ENCODE peak calls at places on chromosome 12, in nine cellular contexts. One of them, this sample, is unnamed.

GRCh38 chr12:93751864-93752610 is 74.9 kb downstream of the CRADD start:
- DNase-seq in GM12891: no peak
- DNase-seq in endothelial cell of umbilical vein: no peak
- DNase-seq in stomach: no peak
- DNase-seq in K562: no peak
- DNase-seq in prostate gland: no peak
- DNase-seq in HCT116: no peak
- DNase-seq in vagina: no peak
- DNase-seq in transverse colon: no peak
- DNase-seq in this sample: no peak

GRCh38 chr12:41743835-41744234 is 400.8 kb downstream of the GXYLT1 start:
- DNase-seq in GM12891: no peak
- DNase-seq in endothelial cell of umbilical vein: no peak
- DNase-seq in stomach: no peak
- DNase-seq in K562: no peak
- DNase-seq in prostate gland: no peak
- DNase-seq in HCT116: no peak
- DNase-seq in vagina: no peak
- DNase-seq in transverse colon: no peak
- DNase-seq in this sample: no peak

GRCh38 chr12:97148941-97149559 is 242.0 kb downstream of the NEDD1 start:
- DNase-seq in GM12891: peak
- DNase-seq in endothelial cell of umbilical vein: peak
- DNase-seq in stomach: peak
- DNase-seq in K562: peak
- DNase-seq in prostate gland: peak
- DNase-seq in HCT116: peak
- DNase-seq in vagina: no peak
- DNase-seq in transverse colon: peak
- DNase-seq in this sample: peak

GRCh38 chr12:46579474-46579873 is 206.9 kb upstream of the SLC38A2 start:
- DNase-seq in GM12891: no peak
- DNase-seq in endothelial cell of umbilical vein: no peak
- DNase-seq in stomach: no peak
- DNase-seq in K562: no peak
- DNase-seq in prostate gland: no peak
- DNase-seq in HCT116: no peak
- DNase-seq in vagina: no peak
- DNase-seq in transverse colon: no peak
- DNase-seq in this sample: no peak

GRCh38 chr12:64450711-64451486 is 1.0 kb upstream of the TBK1 start:
- DNase-seq in GM12891: no peak
- DNase-seq in endothelial cell of umbilical vein: peak
- DNase-seq in stomach: no peak
- DNase-seq in K562: no peak
- DNase-seq in prostate gland: no peak
- DNase-seq in HCT116: no peak
- DNase-seq in vagina: no peak
- DNase-seq in transverse colon: no peak
- DNase-seq in this sample: no peak

GRCh38 chr12:30110970-30111586 is 327.3 kb upstream of the TMTC1 start:
- DNase-seq in GM12891: no peak
- DNase-seq in endothelial cell of umbilical vein: peak
- DNase-seq in stomach: no peak
- DNase-seq in K562: no peak
- DNase-seq in prostate gland: no peak
- DNase-seq in HCT116: no peak
- DNase-seq in vagina: no peak
- DNase-seq in transverse colon: no peak
- DNase-seq in this sample: no peak

GRCh38 chr12:129615001-129615400 is 288.8 kb downstream of the TMEM132D start:
- DNase-seq in GM12891: no peak
- DNase-seq in endothelial cell of umbilical vein: no peak
- DNase-seq in stomach: no peak
- DNase-seq in K562: no peak
- DNase-seq in prostate gland: no peak
- DNase-seq in HCT116: no peak
- DNase-seq in vagina: no peak
- DNase-seq in transverse colon: no peak
- DNase-seq in this sample: no peak

GRCh38 chr12:2980630-2981029 is 21.4 kb downstream of the TEAD4 start:
- DNase-seq in GM12891: no peak
- DNase-seq in endothelial cell of umbilical vein: no peak
- DNase-seq in stomach: no peak
- DNase-seq in K562: no peak
- DNase-seq in prostate gland: no peak
- DNase-seq in HCT116: no peak
- DNase-seq in vagina: no peak
- DNase-seq in transverse colon: no peak
- DNase-seq in this sample: no peak

GRCh38 chr12:93537769-93538168 is 34.7 kb upstream of the SOCS2 start:
- DNase-seq in GM12891: no peak
- DNase-seq in endothelial cell of umbilical vein: no peak
- DNase-seq in stomach: no peak
- DNase-seq in K562: peak
- DNase-seq in prostate gland: no peak
- DNase-seq in HCT116: no peak
- DNase-seq in vagina: no peak
- DNase-seq in transverse colon: no peak
- DNase-seq in this sample: no peak

GRCh38 chr12:109047081-109047805 is 5.1 kb upstream of the USP30 start:
- DNase-seq in GM12891: no peak
- DNase-seq in endothelial cell of umbilical vein: no peak
- DNase-seq in stomach: no peak
- DNase-seq in K562: no peak
- DNase-seq in prostate gland: no peak
- DNase-seq in HCT116: no peak
- DNase-seq in vagina: no peak
- DNase-seq in transverse colon: no peak
- DNase-seq in this sample: no peak

GRCh38 chr12:131055596-131056233 is 102.0 kb downstream of the ADGRD1 start:
- DNase-seq in GM12891: no peak
- DNase-seq in endothelial cell of umbilical vein: no peak
- DNase-seq in stomach: no peak
- DNase-seq in K562: no peak
- DNase-seq in prostate gland: no peak
- DNase-seq in HCT116: no peak
- DNase-seq in vagina: no peak
- DNase-seq in transverse colon: no peak
- DNase-seq in this sample: no peak

GRCh38 chr12:117030187-117030896 is 68.9 kb downstream of the TESC start:
- DNase-seq in GM12891: no peak
- DNase-seq in endothelial cell of umbilical vein: no peak
- DNase-seq in stomach: peak
- DNase-seq in K562: no peak
- DNase-seq in prostate gland: no peak
- DNase-seq in HCT116: no peak
- DNase-seq in vagina: no peak
- DNase-seq in transverse colon: no peak
- DNase-seq in this sample: no peak

GRCh38 chr12:82176016-82176415 is 182.2 kb downstream of the CCDC59 start:
- DNase-seq in GM12891: no peak
- DNase-seq in endothelial cell of umbilical vein: no peak
- DNase-seq in stomach: no peak
- DNase-seq in K562: no peak
- DNase-seq in prostate gland: no peak
- DNase-seq in HCT116: no peak
- DNase-seq in vagina: no peak
- DNase-seq in transverse colon: no peak
- DNase-seq in this sample: no peak

GRCh38 chr12:25557830-25558436 is 4.8 kb upstream of the LMNTD1 start:
- DNase-seq in GM12891: no peak
- DNase-seq in endothelial cell of umbilical vein: peak
- DNase-seq in stomach: no peak
- DNase-seq in K562: peak
- DNase-seq in prostate gland: peak
- DNase-seq in HCT116: peak
- DNase-seq in vagina: no peak
- DNase-seq in transverse colon: no peak
- DNase-seq in this sample: no peak

GRCh38 chr12:76519538-76519937 is 40.0 kb downstream of the OSBPL8 start:
- DNase-seq in GM12891: no peak
- DNase-seq in endothelial cell of umbilical vein: peak
- DNase-seq in stomach: no peak
- DNase-seq in K562: no peak
- DNase-seq in prostate gland: no peak
- DNase-seq in HCT116: no peak
- DNase-seq in vagina: no peak
- DNase-seq in transverse colon: no peak
- DNase-seq in this sample: no peak

GRCh38 chr12:77082021-77082420 is 16.7 kb upstream of the E2F7 start:
- DNase-seq in GM12891: no peak
- DNase-seq in endothelial cell of umbilical vein: no peak
- DNase-seq in stomach: no peak
- DNase-seq in K562: no peak
- DNase-seq in prostate gland: no peak
- DNase-seq in HCT116: no peak
- DNase-seq in vagina: no peak
- DNase-seq in transverse colon: no peak
- DNase-seq in this sample: no peak

GRCh38 chr12:91813701-91814100 is 331.9 kb downstream of the BTG1 start:
- DNase-seq in GM12891: no peak
- DNase-seq in endothelial cell of umbilical vein: no peak
- DNase-seq in stomach: no peak
- DNase-seq in K562: no peak
- DNase-seq in prostate gland: no peak
- DNase-seq in HCT116: no peak
- DNase-seq in vagina: no peak
- DNase-seq in transverse colon: no peak
- DNase-seq in this sample: no peak

GRCh38 chr12:93803408-93803807 is 126.2 kb downstream of the CRADD start:
- DNase-seq in GM12891: no peak
- DNase-seq in endothelial cell of umbilical vein: no peak
- DNase-seq in stomach: no peak
- DNase-seq in K562: no peak
- DNase-seq in prostate gland: peak
- DNase-seq in HCT116: no peak
- DNase-seq in vagina: no peak
- DNase-seq in transverse colon: no peak
- DNase-seq in this sample: no peak

GRCh38 chr12:11672833-11673232 is 23.4 kb downstream of the ETV6 start:
- DNase-seq in GM12891: no peak
- DNase-seq in endothelial cell of umbilical vein: no peak
- DNase-seq in stomach: no peak
- DNase-seq in K562: no peak
- DNase-seq in prostate gland: no peak
- DNase-seq in HCT116: no peak
- DNase-seq in vagina: no peak
- DNase-seq in transverse colon: no peak
- DNase-seq in this sample: no peak

GRCh38 chr12:71018682-71019081 is 98.1 kb upstream of the PTPRR start:
- DNase-seq in GM12891: no peak
- DNase-seq in endothelial cell of umbilical vein: no peak
- DNase-seq in stomach: no peak
- DNase-seq in K562: no peak
- DNase-seq in prostate gland: no peak
- DNase-seq in HCT116: no peak
- DNase-seq in vagina: no peak
- DNase-seq in transverse colon: no peak
- DNase-seq in this sample: no peak

GRCh38 chr12:47844264-47845020 is 24.7 kb upstream of the HDAC7 start:
- DNase-seq in GM12891: no peak
- DNase-seq in endothelial cell of umbilical vein: no peak
- DNase-seq in stomach: no peak
- DNase-seq in K562: no peak
- DNase-seq in prostate gland: no peak
- DNase-seq in HCT116: no peak
- DNase-seq in vagina: no peak
- DNase-seq in transverse colon: no peak
- DNase-seq in this sample: no peak

GRCh38 chr12:111816065-111816615 is 25.9 kb upstream of the MAPKAPK5 start:
- DNase-seq in GM12891: no peak
- DNase-seq in endothelial cell of umbilical vein: no peak
- DNase-seq in stomach: no peak
- DNase-seq in K562: no peak
- DNase-seq in prostate gland: no peak
- DNase-seq in HCT116: no peak
- DNase-seq in vagina: no peak
- DNase-seq in transverse colon: no peak
- DNase-seq in this sample: no peak

DNA sequence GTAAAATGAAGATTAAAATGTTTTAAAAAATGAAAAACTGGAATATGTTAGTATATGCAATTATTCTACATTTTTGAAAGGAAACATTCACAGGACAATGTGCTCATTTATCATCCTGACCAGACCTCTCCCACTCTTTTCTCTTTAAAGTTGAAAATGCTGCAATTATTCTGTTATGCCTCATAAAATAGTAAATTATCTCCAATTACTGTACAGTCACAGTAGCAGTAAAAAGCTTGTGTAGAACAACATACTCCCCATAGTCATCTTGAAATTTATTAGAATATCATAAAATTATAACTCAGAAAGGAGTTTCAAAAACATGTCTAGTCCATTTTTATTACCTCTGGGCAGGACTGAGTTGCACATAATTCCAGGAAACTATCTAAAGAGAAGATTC is 250.3 kb downstream of the SYT1 start:
- DNase-seq in GM12891: no peak
- DNase-seq in endothelial cell of umbilical vein: no peak
- DNase-seq in stomach: no peak
- DNase-seq in K562: no peak
- DNase-seq in prostate gland: no peak
- DNase-seq in HCT116: no peak
- DNase-seq in vagina: no peak
- DNase-seq in transverse colon: no peak
- DNase-seq in this sample: no peak
- TF ChIP-seq POLR2AphosphoS5 in GM12891: no peak
- TF ChIP-seq POLR2AphosphoS5 in endothelial cell of umbilical vein: no peak
- TF ChIP-seq POLR2AphosphoS5 in stomach: no peak
- TF ChIP-seq POLR2AphosphoS5 in K562: no peak
- TF ChIP-seq POLR2AphosphoS5 in prostate gland: no peak
- TF ChIP-seq POLR2AphosphoS5 in HCT116: no peak
- TF ChIP-seq POLR2AphosphoS5 in vagina: no peak
- TF ChIP-seq POLR2AphosphoS5 in transverse colon: no peak
- TF ChIP-seq POLR2AphosphoS5 in this sample: no peak

GRCh38 chr12:132429932-132430643 is 59.9 kb upstream of the FBRSL1 start:
- DNase-seq in GM12891: peak
- DNase-seq in endothelial cell of umbilical vein: no peak
- DNase-seq in stomach: peak
- DNase-seq in K562: peak
- DNase-seq in prostate gland: peak
- DNase-seq in HCT116: peak
- DNase-seq in vagina: no peak
- DNase-seq in transverse colon: peak
- DNase-seq in this sample: no peak
- TF ChIP-seq POLR2AphosphoS5 in GM12891: no peak
- TF ChIP-seq POLR2AphosphoS5 in endothelial cell of umbilical vein: no peak
- TF ChIP-seq POLR2AphosphoS5 in stomach: no peak
- TF ChIP-seq POLR2AphosphoS5 in K562: no peak
- TF ChIP-seq POLR2AphosphoS5 in prostate gland: no peak
- TF ChIP-seq POLR2AphosphoS5 in HCT116: no peak
- TF ChIP-seq POLR2AphosphoS5 in vagina: no peak
- TF ChIP-seq POLR2AphosphoS5 in transverse colon: peak
- TF ChIP-seq POLR2AphosphoS5 in this sample: no peak

GRCh38 chr12:55712700-55713415 is 3.0 kb upstream of the BLOC1S1 start:
- DNase-seq in GM12891: no peak
- DNase-seq in endothelial cell of umbilical vein: no peak
- DNase-seq in stomach: no peak
- DNase-seq in K562: no peak
- DNase-seq in prostate gland: no peak
- DNase-seq in HCT116: no peak
- DNase-seq in vagina: no peak
- DNase-seq in transverse colon: no peak
- DNase-seq in this sample: no peak
- TF ChIP-seq POLR2AphosphoS5 in GM12891: no peak
- TF ChIP-seq POLR2AphosphoS5 in endothelial cell of umbilical vein: no peak
- TF ChIP-seq POLR2AphosphoS5 in stomach: no peak
- TF ChIP-seq POLR2AphosphoS5 in K562: no peak
- TF ChIP-seq POLR2AphosphoS5 in prostate gland: no peak
- TF ChIP-seq POLR2AphosphoS5 in HCT116: no peak
- TF ChIP-seq POLR2AphosphoS5 in vagina: no peak
- TF ChIP-seq POLR2AphosphoS5 in transverse colon: no peak
- TF ChIP-seq POLR2AphosphoS5 in this sample: no peak

GRCh38 chr12:12985817-12986408 is 14.2 kb downstream of the HEBP1 start:
- DNase-seq in GM12891: no peak
- DNase-seq in endothelial cell of umbilical vein: peak
- DNase-seq in stomach: no peak
- DNase-seq in K562: peak
- DNase-seq in prostate gland: no peak
- DNase-seq in HCT116: peak
- DNase-seq in vagina: no peak
- DNase-seq in transverse colon: peak
- DNase-seq in this sample: no peak
- TF ChIP-seq POLR2AphosphoS5 in GM12891: no peak
- TF ChIP-seq POLR2AphosphoS5 in endothelial cell of umbilical vein: no peak
- TF ChIP-seq POLR2AphosphoS5 in stomach: no peak
- TF ChIP-seq POLR2AphosphoS5 in K562: no peak
- TF ChIP-seq POLR2AphosphoS5 in prostate gland: no peak
- TF ChIP-seq POLR2AphosphoS5 in HCT116: no peak
- TF ChIP-seq POLR2AphosphoS5 in vagina: no peak
- TF ChIP-seq POLR2AphosphoS5 in transverse colon: no peak
- TF ChIP-seq POLR2AphosphoS5 in this sample: no peak

This sample was measured in breast epithelium.